ENCODE peak calls at places on chromosomes 2 and 18, in ten cellular contexts. One of them, this sample, is unnamed.

GRCh38 chr2:44941551-44942234 is at the start of gene SIX3:
- DNase-seq in mucosa of gallbladder: no peak
- DNase-seq in nephron progenitor cell: no peak
- DNase-seq in fibroblast of villous mesenchyme: no peak
- DNase-seq in A549: peak; percentile 75
- DNase-seq in cardiac muscle cell: no peak
- DNase-seq in posterior cingulate gyrus: peak; percentile 41
- DNase-seq in NCI-H1930: no peak
- DNase-seq in fibroblast of mammary gland: no peak
- DNase-seq in neural crest cell: no peak
- DNase-seq in this sample: peak; percentile 49

GRCh38 chr2:152347076-152347475 is 12.1 kb downstream of the FMNL2 start:
- DNase-seq in mucosa of gallbladder: no peak
- DNase-seq in nephron progenitor cell: no peak
- DNase-seq in fibroblast of villous mesenchyme: no peak
- DNase-seq in A549: no peak
- DNase-seq in cardiac muscle cell: peak; percentile 54
- DNase-seq in posterior cingulate gyrus: no peak
- DNase-seq in NCI-H1930: no peak
- DNase-seq in fibroblast of mammary gland: peak; percentile 75
- DNase-seq in neural crest cell: no peak
- DNase-seq in this sample: no peak

GRCh38 chr2:70089220-70089945 is 2.1 kb downstream of the PCBP1 start:
- DNase-seq in mucosa of gallbladder: no peak
- DNase-seq in nephron progenitor cell: peak; percentile 21
- DNase-seq in fibroblast of villous mesenchyme: peak; percentile 27
- DNase-seq in A549: peak; percentile 39
- DNase-seq in cardiac muscle cell: peak; percentile 43
- DNase-seq in posterior cingulate gyrus: no peak
- DNase-seq in NCI-H1930: peak; percentile 42
- DNase-seq in fibroblast of mammary gland: peak; percentile 20
- DNase-seq in neural crest cell: no peak
- DNase-seq in this sample: no peak

GRCh38 chr2:84458436-84459027 is 548 bp downstream of the SUCLG1 start:
- DNase-seq in mucosa of gallbladder: no peak
- DNase-seq in nephron progenitor cell: no peak
- DNase-seq in fibroblast of villous mesenchyme: peak; percentile 14
- DNase-seq in A549: peak; percentile 7
- DNase-seq in cardiac muscle cell: peak; percentile 26
- DNase-seq in posterior cingulate gyrus: no peak
- DNase-seq in NCI-H1930: no peak
- DNase-seq in fibroblast of mammary gland: peak; percentile 21
- DNase-seq in neural crest cell: no peak
- DNase-seq in this sample: no peak

GRCh38 chr2:190717764-190718651 is 69.1 kb downstream of the NAB1 start:
- DNase-seq in mucosa of gallbladder: no peak
- DNase-seq in nephron progenitor cell: no peak
- DNase-seq in fibroblast of villous mesenchyme: no peak
- DNase-seq in A549: no peak
- DNase-seq in cardiac muscle cell: no peak
- DNase-seq in posterior cingulate gyrus: no peak
- DNase-seq in NCI-H1930: no peak
- DNase-seq in fibroblast of mammary gland: no peak
- DNase-seq in neural crest cell: no peak
- DNase-seq in this sample: no peak

GRCh38 chr2:197010200-197011020 is 83.9 kb upstream of the PGAP1 start:
- DNase-seq in mucosa of gallbladder: no peak
- DNase-seq in nephron progenitor cell: no peak
- DNase-seq in fibroblast of villous mesenchyme: no peak
- DNase-seq in A549: no peak
- DNase-seq in cardiac muscle cell: no peak
- DNase-seq in posterior cingulate gyrus: no peak
- DNase-seq in NCI-H1930: no peak
- DNase-seq in fibroblast of mammary gland: no peak
- DNase-seq in neural crest cell: no peak
- DNase-seq in this sample: no peak

GRCh38 chr2:237158194-237158593 is 72.5 kb downstream of the COPS8 start:
- DNase-seq in mucosa of gallbladder: no peak
- DNase-seq in nephron progenitor cell: no peak
- DNase-seq in fibroblast of villous mesenchyme: no peak
- DNase-seq in A549: no peak
- DNase-seq in cardiac muscle cell: no peak
- DNase-seq in posterior cingulate gyrus: no peak
- DNase-seq in NCI-H1930: no peak
- DNase-seq in fibroblast of mammary gland: no peak
- DNase-seq in neural crest cell: no peak
- DNase-seq in this sample: no peak

GRCh38 chr2:118049140-118050128 is 35.6 kb upstream of the CCDC93 start:
- DNase-seq in mucosa of gallbladder: no peak
- DNase-seq in nephron progenitor cell: no peak
- DNase-seq in fibroblast of villous mesenchyme: no peak
- DNase-seq in A549: no peak
- DNase-seq in cardiac muscle cell: no peak
- DNase-seq in posterior cingulate gyrus: no peak
- DNase-seq in NCI-H1930: no peak
- DNase-seq in fibroblast of mammary gland: no peak
- DNase-seq in neural crest cell: no peak
- DNase-seq in this sample: no peak

GRCh38 chr18:58997811-58998337 is 133.2 kb downstream of the ZNF532 start:
- DNase-seq in mucosa of gallbladder: peak; percentile 53
- DNase-seq in nephron progenitor cell: no peak
- DNase-seq in fibroblast of villous mesenchyme: peak; percentile 90
- DNase-seq in A549: peak; percentile 79
- DNase-seq in cardiac muscle cell: peak; percentile 93
- DNase-seq in posterior cingulate gyrus: no peak
- DNase-seq in NCI-H1930: no peak
- DNase-seq in fibroblast of mammary gland: peak; percentile 95
- DNase-seq in neural crest cell: no peak
- DNase-seq in this sample: no peak